ENCODE peak calls at places on chromosome 21, in seven cellular contexts. X is A549; O is GM23248; H is vagina; P is heart left ventricle; F is hepatocyte; J is effector memory CD4-positive, alpha-beta T cell. G is an unnamed sample.

GRCh38 chr21:37767984-37768383 is 148.3 kb downstream of the KCNJ6 start:
- DNase-seq in X (no peak), O (peak; percentile 62), H (no peak), P (no peak), F (no peak), J (no peak), G (no peak)

GRCh38 chr21:43277481-43278351 is 108.9 kb downstream of the CRYAA start:
- DNase-seq in X (no peak), O (no peak), H (no peak), P (no peak), F (no peak), J (no peak), G (peak; percentile 41)

GRCh38 chr21:31282095-31282709 is 61.9 kb downstream of the TIAM1 start:
- DNase-seq in X (no peak), O (peak; percentile 94), H (no peak), P (peak; percentile 31), F (peak; percentile 35), J (no peak), G (no peak)

GRCh38 chr21:31780944-31781343 is 49.0 kb upstream of the SCAF4 start:
- DNase-seq in X (peak; percentile 10), O (no peak), H (no peak), P (no peak), F (peak; percentile 54), J (no peak), G (no peak)

GRCh38 chr21:18951291-18952038 is 547.9 kb upstream of the TMPRSS15 start:
- DNase-seq in X (peak; percentile 5), O (no peak), H (no peak), P (no peak), F (peak; percentile 60), J (no peak), G (no peak)

GRCh38 chr21:34180826-34181359 is 107.5 kb downstream of the MRPS6 start:
- DNase-seq in X (no peak), O (no peak), H (no peak), P (no peak), F (no peak), J (no peak), G (no peak)

GRCh38 chr21:38293113-38293512 is 36.3 kb downstream of the KCNJ15 start:
- DNase-seq in X (no peak), O (no peak), H (no peak), P (no peak), F (no peak), J (no peak), G (no peak)

GRCh38 chr21:35924714-35925301 is 135.5 kb downstream of the SETD4 start:
- DNase-seq in X (peak; percentile 21), O (peak; percentile 72), H (no peak), P (no peak), F (no peak), J (no peak), G (no peak)

GRCh38 chr21:42724226-42724920 is 71.0 kb downstream of the PDE9A start:
- DNase-seq in X (peak; percentile 51), O (peak; percentile 90), H (no peak), P (no peak), F (peak; percentile 61), J (no peak), G (no peak)

GRCh38 chr21:43718872-43719747 is at the start of gene PDXK:
- DNase-seq in X (peak; percentile 76), O (peak; percentile 93), H (no peak), P (peak; percentile 90), F (peak; percentile 97), J (peak; percentile 67), G (peak; percentile 76)

GRCh38 chr21:38244885-38245869 is 11.6 kb upstream of the KCNJ15 start:
- DNase-seq in X (peak; percentile 77), O (peak; percentile 98), H (no peak), P (no peak), F (no peak), J (no peak), G (peak; percentile 89)

GRCh38 chr21:38538353-38538752 is 40.1 kb upstream of the ERG start:
- DNase-seq in X (no peak), O (no peak), H (no peak), P (no peak), F (no peak), J (no peak), G (no peak)

DNA sequence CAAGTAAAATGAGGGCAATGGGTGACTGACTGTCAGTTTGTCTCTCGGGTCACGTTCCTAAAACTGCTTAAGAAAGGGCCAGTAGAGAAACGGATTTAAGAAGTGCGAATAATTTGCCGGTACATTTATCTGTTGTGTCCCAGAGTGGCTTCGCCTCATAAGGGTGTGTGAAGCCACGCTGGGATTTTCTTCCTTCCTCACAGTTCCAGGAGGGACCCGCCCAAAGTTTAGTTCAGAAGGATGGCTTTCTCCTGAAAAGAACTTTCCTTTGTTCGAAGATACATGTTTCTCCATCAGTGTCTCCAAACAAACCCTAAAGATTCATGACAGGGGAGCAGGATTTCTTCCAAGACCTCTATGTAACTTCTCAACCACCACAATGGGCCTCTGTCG is 49.8 kb downstream of the ADAMTS1 start:
- DNase-seq in X (no peak), O (no peak), H (no peak), P (no peak), F (no peak), J (no peak), G (no peak)
- H3K4me3 ChIP-seq in X (no peak overlapping the region), O (no peak overlapping the region), H (no peak overlapping the region), P (no peak overlapping the region), F (no peak overlapping the region), J (no peak overlapping the region), G (no peak overlapping the region)

DNA sequence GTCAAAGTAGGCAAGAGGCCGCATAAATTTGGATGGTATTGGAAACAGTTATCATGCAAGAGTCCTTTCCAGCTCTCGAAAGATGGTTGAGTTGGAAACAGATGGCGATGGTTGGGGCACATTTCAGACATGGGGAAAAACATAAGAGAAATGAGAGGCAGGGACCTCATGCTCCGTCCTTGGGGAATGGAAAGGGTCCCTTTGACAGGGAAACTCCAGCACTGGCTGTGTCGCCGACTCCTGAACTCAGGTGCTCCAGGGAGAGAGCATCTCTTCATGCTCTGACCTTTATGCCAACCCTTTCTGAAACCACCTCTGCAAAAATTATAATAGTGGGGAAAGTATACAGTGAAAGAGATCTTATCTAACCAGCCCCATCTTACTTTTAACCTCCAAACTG is 36.8 kb upstream of the COL6A2 start:
- DNase-seq in X (no peak), O (no peak), H (no peak), P (no peak), F (no peak), J (no peak), G (no peak)
- H3K27ac ChIP-seq in X (no peak overlapping the region), O (peak overlapping the region; percentile 96), H (peak overlapping the region; percentile 90), P (peak overlapping the region; percentile 63), F (peak overlapping the region; percentile 73), J (no peak overlapping the region), G (no peak overlapping the region)

GRCh38 chr21:15058718-15059316 is 6.0 kb downstream of the NRIP1 start:
- DNase-seq in X (peak; percentile 59), O (peak; percentile 89), H (no peak), P (no peak), F (peak; percentile 44), J (no peak), G (no peak)
- H3K4me3 ChIP-seq in X (peak overlapping the region; percentile 30), O (peak overlapping the region; percentile 96), H (no peak overlapping the region), P (peak overlapping the region; percentile 25), F (no peak overlapping the region), J (no peak overlapping the region), G (no peak overlapping the region)

GRCh38 chr21:41369915-41370839 is 8.3 kb downstream of the MX2 start:
- DNase-seq in X (no peak), O (no peak), H (no peak), P (no peak), F (no peak), J (peak; percentile 21), G (no peak)
- H3K27ac ChIP-seq in X (no peak overlapping the region), O (no peak overlapping the region), H (peak overlapping the region; percentile 80), P (peak overlapping the region; percentile 69), F (no peak overlapping the region), J (peak overlapping the region; percentile 80), G (no peak overlapping the region)

G was measured in RWPE2.